ENCODE peak calls at places on chromosomes 1 and 21, in seven cellular contexts. One of them, this sample, is unnamed.
A peak's percentile ranks its signal among the peaks of the same experiment; 100 is the strongest.

GRCh38 chr1:203934027-203934426 is 72.6 kb downstream of the SNRPE start:
- DNase-seq in stimulated activated CD8-positive, alpha-beta memory T cell treated with anti-CD3 and anti-CD28 coated beads, Interleukin-4, amount 100 ng/mL, for 24 hours: no peak
- DNase-seq in CD4-positive, CD25-positive, alpha-beta regulatory T cell: no peak
- DNase-seq in NCI-H2081: no peak
- DNase-seq in OCI-LY7: no peak
- DNase-seq in glutamatergic neuron: no peak
- DNase-seq in activated CD4-positive, alpha-beta T cell treated with anti-CD3 and anti-CD28 coated beads, Interleukin-2, amount 50 U/mL, for 1 hour: no peak
- DNase-seq in this sample: no peak

GRCh38 chr21:41217656-41218380 is 49.9 kb downstream of the BACE2 start:
- DNase-seq in NCI-H2081: no peak
- DNase-seq in glutamatergic neuron: no peak
- DNase-seq in stimulated activated CD8-positive, alpha-beta memory T cell treated with anti-CD3 and anti-CD28 coated beads, Interleukin-4, amount 100 ng/mL, for 24 hours: no peak
- DNase-seq in CD4-positive, CD25-positive, alpha-beta regulatory T cell: no peak
- DNase-seq in activated CD4-positive, alpha-beta T cell treated with anti-CD3 and anti-CD28 coated beads, Interleukin-2, amount 50 U/mL, for 1 hour: no peak
- DNase-seq in OCI-LY7: no peak
- DNase-seq in this sample: no peak

GRCh38 chr21:41269535-41269934 is 47.1 kb upstream of the FAM3B start:
- DNase-seq in OCI-LY7: no peak
- DNase-seq in CD4-positive, CD25-positive, alpha-beta regulatory T cell: no peak
- DNase-seq in activated CD4-positive, alpha-beta T cell treated with anti-CD3 and anti-CD28 coated beads, Interleukin-2, amount 50 U/mL, for 1 hour: no peak
- DNase-seq in glutamatergic neuron: no peak
- DNase-seq in stimulated activated CD8-positive, alpha-beta memory T cell treated with anti-CD3 and anti-CD28 coated beads, Interleukin-4, amount 100 ng/mL, for 24 hours: no peak
- DNase-seq in NCI-H2081: no peak
- DNase-seq in this sample: no peak

GRCh38 chr1:153937331-153937730 is 9.2 kb downstream of the DENND4B start:
- DNase-seq in CD4-positive, CD25-positive, alpha-beta regulatory T cell: no peak
- DNase-seq in activated CD4-positive, alpha-beta T cell treated with anti-CD3 and anti-CD28 coated beads, Interleukin-2, amount 50 U/mL, for 1 hour: no peak
- DNase-seq in glutamatergic neuron: no peak
- DNase-seq in NCI-H2081: no peak
- DNase-seq in OCI-LY7: no peak
- DNase-seq in stimulated activated CD8-positive, alpha-beta memory T cell treated with anti-CD3 and anti-CD28 coated beads, Interleukin-4, amount 100 ng/mL, for 24 hours: no peak
- DNase-seq in this sample: no peak

GRCh38 chr21:41726058-41726558 is 40.7 kb downstream of the RIPK4 start:
- DNase-seq in stimulated activated CD8-positive, alpha-beta memory T cell treated with anti-CD3 and anti-CD28 coated beads, Interleukin-4, amount 100 ng/mL, for 24 hours: no peak
- DNase-seq in OCI-LY7: no peak
- DNase-seq in CD4-positive, CD25-positive, alpha-beta regulatory T cell: no peak
- DNase-seq in glutamatergic neuron: no peak
- DNase-seq in activated CD4-positive, alpha-beta T cell treated with anti-CD3 and anti-CD28 coated beads, Interleukin-2, amount 50 U/mL, for 1 hour: no peak
- DNase-seq in NCI-H2081: no peak
- DNase-seq in this sample: no peak

GRCh38 chr1:21872445-21873079 is 60.5 kb downstream of the LDLRAD2 start:
- DNase-seq in CD4-positive, CD25-positive, alpha-beta regulatory T cell: no peak
- DNase-seq in OCI-LY7: no peak
- DNase-seq in stimulated activated CD8-positive, alpha-beta memory T cell treated with anti-CD3 and anti-CD28 coated beads, Interleukin-4, amount 100 ng/mL, for 24 hours: no peak
- DNase-seq in activated CD4-positive, alpha-beta T cell treated with anti-CD3 and anti-CD28 coated beads, Interleukin-2, amount 50 U/mL, for 1 hour: no peak
- DNase-seq in glutamatergic neuron: no peak
- DNase-seq in NCI-H2081: no peak
- DNase-seq in this sample: no peak

GRCh38 chr1:117732065-117732789 is 126.4 kb downstream of the TENT5C start:
- DNase-seq in glutamatergic neuron: no peak
- DNase-seq in stimulated activated CD8-positive, alpha-beta memory T cell treated with anti-CD3 and anti-CD28 coated beads, Interleukin-4, amount 100 ng/mL, for 24 hours: no peak
- DNase-seq in OCI-LY7: no peak
- DNase-seq in CD4-positive, CD25-positive, alpha-beta regulatory T cell: no peak
- DNase-seq in NCI-H2081: no peak
- DNase-seq in activated CD4-positive, alpha-beta T cell treated with anti-CD3 and anti-CD28 coated beads, Interleukin-2, amount 50 U/mL, for 1 hour: no peak
- DNase-seq in this sample: no peak

GRCh38 chr1:17967623-17968022 is 140.0 kb upstream of the IGSF21 start:
- DNase-seq in OCI-LY7: no peak
- DNase-seq in glutamatergic neuron: no peak
- DNase-seq in NCI-H2081: no peak
- DNase-seq in activated CD4-positive, alpha-beta T cell treated with anti-CD3 and anti-CD28 coated beads, Interleukin-2, amount 50 U/mL, for 1 hour: no peak
- DNase-seq in stimulated activated CD8-positive, alpha-beta memory T cell treated with anti-CD3 and anti-CD28 coated beads, Interleukin-4, amount 100 ng/mL, for 24 hours: no peak
- DNase-seq in CD4-positive, CD25-positive, alpha-beta regulatory T cell: no peak
- DNase-seq in this sample: no peak

GRCh38 chr1:14663773-14664172 is 65.3 kb downstream of the KAZN start:
- DNase-seq in NCI-H2081: no peak
- DNase-seq in activated CD4-positive, alpha-beta T cell treated with anti-CD3 and anti-CD28 coated beads, Interleukin-2, amount 50 U/mL, for 1 hour: no peak
- DNase-seq in stimulated activated CD8-positive, alpha-beta memory T cell treated with anti-CD3 and anti-CD28 coated beads, Interleukin-4, amount 100 ng/mL, for 24 hours: no peak
- DNase-seq in glutamatergic neuron: no peak
- DNase-seq in OCI-LY7: no peak
- DNase-seq in CD4-positive, CD25-positive, alpha-beta regulatory T cell: no peak
- DNase-seq in this sample: no peak

GRCh38 chr1:23403355-23403734 is 21.2 kb downstream of the TCEA3 start:
- DNase-seq in activated CD4-positive, alpha-beta T cell treated with anti-CD3 and anti-CD28 coated beads, Interleukin-2, amount 50 U/mL, for 1 hour: no peak
- DNase-seq in glutamatergic neuron: no peak
- DNase-seq in stimulated activated CD8-positive, alpha-beta memory T cell treated with anti-CD3 and anti-CD28 coated beads, Interleukin-4, amount 100 ng/mL, for 24 hours: no peak
- DNase-seq in NCI-H2081: no peak
- DNase-seq in CD4-positive, CD25-positive, alpha-beta regulatory T cell: no peak
- DNase-seq in OCI-LY7: no peak
- DNase-seq in this sample: no peak

GRCh38 chr1:3543076-3544049 is 67.9 kb downstream of the MEGF6 start:
- DNase-seq in OCI-LY7: no peak
- DNase-seq in CD4-positive, CD25-positive, alpha-beta regulatory T cell: no peak
- DNase-seq in stimulated activated CD8-positive, alpha-beta memory T cell treated with anti-CD3 and anti-CD28 coated beads, Interleukin-4, amount 100 ng/mL, for 24 hours: no peak
- DNase-seq in glutamatergic neuron: no peak
- DNase-seq in NCI-H2081: no peak
- DNase-seq in activated CD4-positive, alpha-beta T cell treated with anti-CD3 and anti-CD28 coated beads, Interleukin-2, amount 50 U/mL, for 1 hour: no peak
- DNase-seq in this sample: peak; percentile 98

This sample was measured in AG08395.